ENCODE peak calls at places on chromosomes 6 and 20, in six cellular contexts. One of them, this sample, is unnamed.
A peak's percentile ranks its signal among the peaks of the same experiment; 100 is the strongest.

GRCh38 chr20:49045440-49046086 is 549 bp upstream of the CSE1L start:
- DNase-seq in mammary epithelial cell: no peak
- DNase-seq in Karpas-422: peak; percentile 66
- DNase-seq in cardiac muscle cell: peak; percentile 15
- DNase-seq in CD4-positive, CD25-positive, alpha-beta regulatory T cell: no peak
- DNase-seq in adipocyte: peak; percentile 28
- DNase-seq in this sample: no peak

GRCh38 chr6:2197177-2197671 is 48.2 kb downstream of the GMDS start:
- DNase-seq in Karpas-422: no peak
- DNase-seq in adipocyte: no peak
- DNase-seq in cardiac muscle cell: peak; percentile 63
- DNase-seq in mammary epithelial cell: peak; percentile 72
- DNase-seq in CD4-positive, CD25-positive, alpha-beta regulatory T cell: no peak
- DNase-seq in this sample: peak; percentile 42

GRCh38 chr6:72032056-72032455 is 145.7 kb downstream of the RIMS1 start:
- DNase-seq in CD4-positive, CD25-positive, alpha-beta regulatory T cell: no peak
- DNase-seq in adipocyte: peak; percentile 30
- DNase-seq in cardiac muscle cell: no peak
- DNase-seq in Karpas-422: no peak
- DNase-seq in mammary epithelial cell: peak; percentile 74
- DNase-seq in this sample: no peak

GRCh38 chr6:32933661-32934085 is 7.2 kb downstream of the HLA-DMB start:
- DNase-seq in cardiac muscle cell: peak; percentile 85
- DNase-seq in adipocyte: peak; percentile 93
- DNase-seq in Karpas-422: peak; percentile 89
- DNase-seq in CD4-positive, CD25-positive, alpha-beta regulatory T cell: peak; percentile 63
- DNase-seq in mammary epithelial cell: peak; percentile 40
- DNase-seq in this sample: peak; percentile 25

GRCh38 chr6:106974999-106975698 is 620 bp upstream of the CD24 start:
- DNase-seq in adipocyte: peak; percentile 54
- DNase-seq in Karpas-422: peak; percentile 88
- DNase-seq in cardiac muscle cell: peak; percentile 7
- DNase-seq in CD4-positive, CD25-positive, alpha-beta regulatory T cell: no peak
- DNase-seq in mammary epithelial cell: peak; percentile 75
- DNase-seq in this sample: no peak

GRCh38 chr6:136921936-136922679 is at the start of gene SLC35D3:
- DNase-seq in adipocyte: peak; percentile 39
- DNase-seq in Karpas-422: no peak
- DNase-seq in mammary epithelial cell: no peak
- DNase-seq in CD4-positive, CD25-positive, alpha-beta regulatory T cell: no peak
- DNase-seq in cardiac muscle cell: peak; percentile 21
- DNase-seq in this sample: no peak

GRCh38 chr20:19688031-19688806 is 69.8 kb upstream of the RIN2 start:
- DNase-seq in adipocyte: peak; percentile 88
- DNase-seq in mammary epithelial cell: peak; percentile 84
- DNase-seq in CD4-positive, CD25-positive, alpha-beta regulatory T cell: no peak
- DNase-seq in cardiac muscle cell: peak; percentile 90
- DNase-seq in Karpas-422: peak; percentile 75
- DNase-seq in this sample: peak; percentile 53

GRCh38 chr6:16712931-16713484 is 48.3 kb downstream of the ATXN1 start:
- DNase-seq in cardiac muscle cell: peak; percentile 96
- DNase-seq in mammary epithelial cell: peak; percentile 92
- DNase-seq in adipocyte: peak; percentile 94
- DNase-seq in Karpas-422: peak; percentile 46
- DNase-seq in CD4-positive, CD25-positive, alpha-beta regulatory T cell: no peak
- DNase-seq in this sample: peak; percentile 79

GRCh38 chr20:38433304-38433972 is 1.7 kb downstream of the SNHG17 start:
- DNase-seq in Karpas-422: no peak
- DNase-seq in mammary epithelial cell: no peak
- DNase-seq in cardiac muscle cell: no peak
- DNase-seq in adipocyte: no peak
- DNase-seq in CD4-positive, CD25-positive, alpha-beta regulatory T cell: no peak
- DNase-seq in this sample: no peak
- H3K4me3 ChIP-seq in Karpas-422: peak overlapping the region; percentile 97
- H3K4me3 ChIP-seq in mammary epithelial cell: peak overlapping the region; percentile 95
- H3K4me3 ChIP-seq in cardiac muscle cell: peak overlapping the region; percentile 74
- H3K4me3 ChIP-seq in adipocyte: peak overlapping the region; percentile 96
- H3K4me3 ChIP-seq in CD4-positive, CD25-positive, alpha-beta regulatory T cell: peak overlapping the region; percentile 79
- H3K4me3 ChIP-seq in this sample: peak overlapping the region; percentile 68

GRCh38 chr6:26016326-26017275 is 54.0 kb downstream of the TRIM38 start:
- DNase-seq in adipocyte: peak; percentile 51
- DNase-seq in mammary epithelial cell: peak; percentile 46
- DNase-seq in Karpas-422: no peak
- DNase-seq in CD4-positive, CD25-positive, alpha-beta regulatory T cell: no peak
- DNase-seq in cardiac muscle cell: peak; percentile 43
- DNase-seq in this sample: no peak
- H3K4me3 ChIP-seq in adipocyte: peak overlapping the region; percentile 77
- H3K4me3 ChIP-seq in mammary epithelial cell: peak overlapping the region; percentile 48
- H3K4me3 ChIP-seq in Karpas-422: no peak overlapping the region
- H3K4me3 ChIP-seq in CD4-positive, CD25-positive, alpha-beta regulatory T cell: peak overlapping the region; percentile 51
- H3K4me3 ChIP-seq in cardiac muscle cell: no peak overlapping the region
- H3K4me3 ChIP-seq in this sample: peak overlapping the region; percentile 42

GRCh38 chr6:75205776-75206334 is at the start of gene COL12A1:
- DNase-seq in CD4-positive, CD25-positive, alpha-beta regulatory T cell: no peak
- DNase-seq in mammary epithelial cell: peak; percentile 98
- DNase-seq in cardiac muscle cell: peak; percentile 100
- DNase-seq in adipocyte: peak; percentile 99
- DNase-seq in Karpas-422: no peak
- DNase-seq in this sample: peak; percentile 99

GRCh38 chr6:75203721-75204120 is 2.1 kb downstream of the COL12A1 start:
- DNase-seq in Karpas-422: no peak
- DNase-seq in cardiac muscle cell: peak; percentile 65
- DNase-seq in CD4-positive, CD25-positive, alpha-beta regulatory T cell: no peak
- DNase-seq in mammary epithelial cell: no peak
- DNase-seq in adipocyte: peak; percentile 54
- DNase-seq in this sample: no peak

GRCh38 chr6:75202676-75203131 is 3.1 kb downstream of the COL12A1 start:
- DNase-seq in CD4-positive, CD25-positive, alpha-beta regulatory T cell: no peak
- DNase-seq in mammary epithelial cell: peak; percentile 86
- DNase-seq in Karpas-422: no peak
- DNase-seq in adipocyte: no peak
- DNase-seq in cardiac muscle cell: peak; percentile 68
- DNase-seq in this sample: no peak

GRCh38 chr6:75204959-75205775 is 686 bp downstream of the COL12A1 start:
- DNase-seq in adipocyte: peak; percentile 85
- DNase-seq in Karpas-422: no peak
- DNase-seq in cardiac muscle cell: peak; percentile 88
- DNase-seq in mammary epithelial cell: peak; percentile 54
- DNase-seq in CD4-positive, CD25-positive, alpha-beta regulatory T cell: no peak
- DNase-seq in this sample: peak; percentile 43

GRCh38 chr6:75204222-75204958 is 1.5 kb downstream of the COL12A1 start:
- DNase-seq in mammary epithelial cell: peak; percentile 83
- DNase-seq in cardiac muscle cell: peak; percentile 97
- DNase-seq in adipocyte: peak; percentile 96
- DNase-seq in CD4-positive, CD25-positive, alpha-beta regulatory T cell: no peak
- DNase-seq in Karpas-422: no peak
- DNase-seq in this sample: peak; percentile 85
- H3K4me3 ChIP-seq in mammary epithelial cell: peak overlapping the region; percentile 86
- H3K4me3 ChIP-seq in cardiac muscle cell: peak overlapping the region; percentile 17
- H3K4me3 ChIP-seq in adipocyte: peak overlapping the region; percentile 91
- H3K4me3 ChIP-seq in CD4-positive, CD25-positive, alpha-beta regulatory T cell: no peak overlapping the region
- H3K4me3 ChIP-seq in Karpas-422: no peak overlapping the region
- H3K4me3 ChIP-seq in this sample: peak overlapping the region; percentile 90

DNA sequence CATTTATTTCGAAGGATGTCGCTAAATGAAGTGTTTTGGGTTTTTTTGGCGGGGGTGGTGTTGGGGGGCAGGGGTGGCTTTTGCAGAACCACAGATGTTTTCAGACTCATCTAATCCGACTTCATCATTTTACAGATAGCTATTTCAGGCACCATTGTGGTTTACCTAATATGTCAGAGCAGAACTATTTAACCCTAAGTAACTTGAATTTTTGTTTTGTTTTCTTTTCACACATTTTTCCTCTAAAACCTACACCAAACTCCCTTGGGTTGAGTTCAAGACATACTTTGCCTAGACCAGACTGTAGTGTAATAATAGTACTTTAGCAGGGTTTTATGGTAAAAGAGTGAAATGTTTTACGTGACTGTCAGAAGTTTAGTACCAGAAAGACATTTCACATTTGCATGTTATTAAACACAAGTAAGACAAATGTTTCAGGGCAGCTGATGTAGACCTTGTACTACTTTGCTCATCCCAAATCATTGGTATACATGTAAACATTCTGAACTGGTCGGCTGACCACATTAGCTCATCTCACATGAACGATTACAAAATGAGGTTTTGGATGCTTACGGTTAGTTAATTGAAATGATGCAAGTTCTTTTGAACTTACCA is 37.7 kb downstream of the MAP3K4 start:
- DNase-seq in CD4-positive, CD25-positive, alpha-beta regulatory T cell: no peak
- DNase-seq in adipocyte: peak; percentile 72
- DNase-seq in mammary epithelial cell: peak; percentile 30
- DNase-seq in Karpas-422: no peak
- DNase-seq in cardiac muscle cell: peak; percentile 73
- DNase-seq in this sample: peak; percentile 82
- H3K4me3 ChIP-seq in CD4-positive, CD25-positive, alpha-beta regulatory T cell: no peak overlapping the region
- H3K4me3 ChIP-seq in adipocyte: peak overlapping the region; percentile 18
- H3K4me3 ChIP-seq in mammary epithelial cell: no peak overlapping the region
- H3K4me3 ChIP-seq in Karpas-422: no peak overlapping the region
- H3K4me3 ChIP-seq in cardiac muscle cell: no peak overlapping the region
- H3K4me3 ChIP-seq in this sample: no peak overlapping the region

GRCh38 chr6:151442359-151442758 is 9.6 kb downstream of the RMND1 start:
- DNase-seq in CD4-positive, CD25-positive, alpha-beta regulatory T cell: no peak
- DNase-seq in mammary epithelial cell: no peak
- DNase-seq in cardiac muscle cell: no peak
- DNase-seq in adipocyte: no peak
- DNase-seq in Karpas-422: no peak
- DNase-seq in this sample: no peak

GRCh38 chr6:151441390-151442166 is 10.3 kb downstream of the RMND1 start:
- DNase-seq in Karpas-422: no peak
- DNase-seq in cardiac muscle cell: no peak
- DNase-seq in mammary epithelial cell: no peak
- DNase-seq in adipocyte: no peak
- DNase-seq in CD4-positive, CD25-positive, alpha-beta regulatory T cell: no peak
- DNase-seq in this sample: no peak

GRCh38 chr6:151440498-151440897 is 11.4 kb downstream of the RMND1 start:
- DNase-seq in Karpas-422: no peak
- DNase-seq in CD4-positive, CD25-positive, alpha-beta regulatory T cell: no peak
- DNase-seq in cardiac muscle cell: no peak
- DNase-seq in mammary epithelial cell: no peak
- DNase-seq in adipocyte: no peak
- DNase-seq in this sample: no peak

GRCh38 chr6:151443449-151443848 is 8.5 kb downstream of the RMND1 start:
- DNase-seq in adipocyte: no peak
- DNase-seq in Karpas-422: no peak
- DNase-seq in mammary epithelial cell: no peak
- DNase-seq in cardiac muscle cell: no peak
- DNase-seq in CD4-positive, CD25-positive, alpha-beta regulatory T cell: no peak
- DNase-seq in this sample: no peak

DNA sequence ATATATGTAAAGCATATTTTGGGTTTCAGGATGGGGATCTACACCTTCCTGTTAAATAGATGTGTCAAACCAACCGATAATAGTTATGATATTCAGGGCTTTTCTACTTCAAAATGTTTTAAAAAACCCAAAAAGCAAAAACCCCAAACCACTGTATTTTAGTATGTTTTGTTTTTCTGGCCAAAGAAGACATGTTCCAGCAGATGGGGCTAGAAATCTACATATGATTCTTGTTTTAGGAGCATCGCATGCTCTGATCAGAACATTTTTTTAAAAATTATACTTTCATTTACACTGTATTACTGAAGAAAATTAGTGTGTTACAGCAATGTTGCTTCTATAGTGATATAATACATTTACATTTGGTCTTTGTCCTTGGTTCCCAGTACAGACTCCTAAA is 11.0 kb downstream of the RMND1 start:
- DNase-seq in CD4-positive, CD25-positive, alpha-beta regulatory T cell: no peak
- DNase-seq in mammary epithelial cell: no peak
- DNase-seq in Karpas-422: peak; percentile 60
- DNase-seq in adipocyte: peak; percentile 73
- DNase-seq in cardiac muscle cell: peak; percentile 60
- DNase-seq in this sample: no peak
- H3K4me3 ChIP-seq in CD4-positive, CD25-positive, alpha-beta regulatory T cell: peak overlapping the region; percentile 23
- H3K4me3 ChIP-seq in mammary epithelial cell: no peak overlapping the region
- H3K4me3 ChIP-seq in Karpas-422: no peak overlapping the region
- H3K4me3 ChIP-seq in adipocyte: no peak overlapping the region
- H3K4me3 ChIP-seq in cardiac muscle cell: no peak overlapping the region
- H3K4me3 ChIP-seq in this sample: no peak overlapping the region

DNA sequence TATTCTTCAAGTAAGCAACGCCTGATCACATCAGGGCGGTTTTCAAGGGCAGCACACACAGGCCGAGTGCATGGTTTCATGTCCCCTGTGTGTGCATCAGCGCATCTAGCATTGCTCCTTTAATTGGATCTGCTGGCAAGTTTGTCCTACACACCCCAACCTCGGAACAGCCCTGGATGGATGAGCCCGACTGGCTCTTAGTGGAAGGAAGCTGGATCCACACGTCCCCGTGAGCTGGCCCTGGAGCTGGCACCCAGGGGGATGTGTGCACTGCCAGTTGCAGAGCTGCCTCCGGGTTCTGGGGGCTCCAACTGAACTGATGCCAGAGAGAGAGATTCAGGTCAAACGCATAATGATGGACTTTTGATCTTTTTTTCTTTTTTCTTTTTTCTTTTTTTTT is 39.2 kb upstream of the QKI start:
- DNase-seq in CD4-positive, CD25-positive, alpha-beta regulatory T cell: no peak
- DNase-seq in adipocyte: no peak
- DNase-seq in mammary epithelial cell: no peak
- DNase-seq in Karpas-422: no peak
- DNase-seq in cardiac muscle cell: no peak
- DNase-seq in this sample: no peak
- H3K4me3 ChIP-seq in CD4-positive, CD25-positive, alpha-beta regulatory T cell: no peak overlapping the region
- H3K4me3 ChIP-seq in adipocyte: no peak overlapping the region
- H3K4me3 ChIP-seq in mammary epithelial cell: no peak overlapping the region
- H3K4me3 ChIP-seq in Karpas-422: no peak overlapping the region
- H3K4me3 ChIP-seq in cardiac muscle cell: no peak overlapping the region
- H3K4me3 ChIP-seq in this sample: no peak overlapping the region

DNA sequence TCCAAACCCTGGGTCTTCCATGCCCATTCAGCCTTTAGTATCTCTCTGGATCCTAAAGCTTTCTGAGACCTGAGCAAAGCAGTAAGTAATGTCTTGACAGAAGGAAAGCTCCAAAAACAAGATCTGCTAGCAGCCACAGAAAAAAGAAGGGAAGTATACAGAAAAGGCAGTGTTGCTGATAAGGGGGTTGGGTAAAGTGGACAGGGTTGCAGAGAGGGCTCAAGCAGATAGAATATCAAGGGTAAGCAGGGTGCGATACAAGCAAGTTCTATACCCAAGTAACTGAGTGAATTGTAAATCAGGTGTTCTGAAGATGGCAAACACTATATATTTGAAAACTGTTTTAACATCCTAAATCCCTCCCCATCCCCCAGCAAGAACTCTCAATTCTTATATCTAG is 113.4 kb upstream of the CARMIL1 start:
- DNase-seq in adipocyte: no peak
- DNase-seq in CD4-positive, CD25-positive, alpha-beta regulatory T cell: no peak
- DNase-seq in Karpas-422: no peak
- DNase-seq in mammary epithelial cell: no peak
- DNase-seq in cardiac muscle cell: no peak
- DNase-seq in this sample: no peak
- H3K4me3 ChIP-seq in adipocyte: no peak overlapping the region
- H3K4me3 ChIP-seq in CD4-positive, CD25-positive, alpha-beta regulatory T cell: no peak overlapping the region
- H3K4me3 ChIP-seq in Karpas-422: no peak overlapping the region
- H3K4me3 ChIP-seq in mammary epithelial cell: no peak overlapping the region
- H3K4me3 ChIP-seq in cardiac muscle cell: peak overlapping the region; percentile 11
- H3K4me3 ChIP-seq in this sample: no peak overlapping the region

DNA sequence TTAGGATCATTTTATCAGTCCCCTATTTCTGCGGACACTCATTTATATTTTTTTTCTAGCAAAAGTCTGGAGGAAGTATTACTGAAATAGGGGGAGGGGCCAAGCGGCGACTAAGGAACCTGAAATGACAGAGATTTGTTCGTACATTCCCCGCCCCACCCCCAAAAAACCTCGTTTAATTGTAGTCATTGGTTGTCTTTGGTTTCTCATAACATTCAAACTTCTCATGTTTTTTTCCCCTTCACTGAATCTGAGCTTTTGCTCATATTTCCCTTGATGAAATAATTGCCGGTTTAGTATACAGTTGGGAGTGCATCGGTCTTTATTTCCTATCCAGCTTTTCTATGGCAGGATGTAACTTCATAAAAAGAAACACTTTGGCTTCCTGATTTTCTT is 776 bp upstream of the FYN start:
- DNase-seq in cardiac muscle cell: peak; percentile 27
- DNase-seq in mammary epithelial cell: no peak
- DNase-seq in Karpas-422: peak; percentile 85
- DNase-seq in CD4-positive, CD25-positive, alpha-beta regulatory T cell: peak; percentile 66
- DNase-seq in adipocyte: peak; percentile 58
- DNase-seq in this sample: no peak
- H3K4me3 ChIP-seq in cardiac muscle cell: peak overlapping the region; percentile 96
- H3K4me3 ChIP-seq in mammary epithelial cell: peak overlapping the region; percentile 65
- H3K4me3 ChIP-seq in Karpas-422: peak overlapping the region; percentile 97
- H3K4me3 ChIP-seq in CD4-positive, CD25-positive, alpha-beta regulatory T cell: peak overlapping the region; percentile 96
- H3K4me3 ChIP-seq in adipocyte: peak overlapping the region; percentile 91
- H3K4me3 ChIP-seq in this sample: peak overlapping the region; percentile 83